ENCODE peak calls at places on chromosomes 11 and 22, in ten cellular contexts. D, J, Y, B, S, V, U, K, L and F are unnamed samples.

GRCh38 chr22:44807915-44808690 is 55.7 kb downstream of the ARHGAP8 start:
- DNase-seq in D (no peak), J (no peak), Y (no peak), B (no peak), S (no peak), V (no peak), U (no peak), K (peak), L (no peak), F (no peak)

GRCh38 chr11:133957926-133958325 is 1.2 kb upstream of the IGSF9B start:
- DNase-seq in D (no peak), J (no peak), Y (no peak), B (no peak), S (no peak), V (no peak), U (peak), K (peak), L (no peak), F (peak)

GRCh38 chr11:134052395-134052987 is 16.4 kb upstream of the JAM3 start:
- DNase-seq in D (no peak), J (no peak), Y (no peak), B (no peak), S (no peak), V (peak), U (no peak), K (no peak), L (no peak), F (no peak)

GRCh38 chr11:91946397-91947090 is 278.1 kb upstream of the FAT3 start:
- DNase-seq in D (peak), J (peak), Y (no peak), B (no peak), S (no peak), V (no peak), U (peak), K (no peak), L (no peak), F (peak)

GRCh38 chr11:27018902-27019544 is 21.6 kb upstream of the BBOX1 start:
- DNase-seq in D (no peak), J (peak), Y (no peak), B (no peak), S (no peak), V (peak), U (no peak), K (no peak), L (no peak), F (no peak)

GRCh38 chr11:103870821-103871309 is 165.6 kb upstream of the DDI1 start:
- DNase-seq in D (peak), J (peak), Y (no peak), B (peak), S (peak), V (no peak), U (no peak), K (peak), L (no peak), F (peak)

GRCh38 chr11:103887001-103887680 is 149.3 kb upstream of the DDI1 start:
- DNase-seq in D (no peak), J (no peak), Y (no peak), B (no peak), S (no peak), V (no peak), U (no peak), K (no peak), L (no peak), F (no peak)

GRCh38 chr11:17814546-17814945 is 80.0 kb downstream of the KCNC1 start:
- DNase-seq in D (no peak), J (no peak), Y (no peak), B (no peak), S (no peak), V (no peak), U (no peak), K (no peak), L (no peak), F (no peak)

GRCh38 chr11:101226617-101227016 is 97.0 kb upstream of the PGR start:
- DNase-seq in D (no peak), J (no peak), Y (no peak), B (no peak), S (no peak), V (no peak), U (no peak), K (no peak), L (no peak), F (no peak)

GRCh38 chr11:442611-443081 is 835 bp upstream of the ANO9 start:
- DNase-seq in D (no peak), J (no peak), Y (no peak), B (no peak), S (no peak), V (no peak), U (no peak), K (peak), L (no peak), F (no peak)

GRCh38 chr11:119019996-119020395 is 1.4 kb downstream of the TRAPPC4 start:
- DNase-seq in D (no peak), J (no peak), Y (no peak), B (no peak), S (no peak), V (no peak), U (no peak), K (no peak), L (no peak), F (no peak)

GRCh38 chr11:96015911-96016565 is 92.1 kb upstream of the MTMR2 start:
- DNase-seq in D (no peak), J (no peak), Y (no peak), B (no peak), S (no peak), V (no peak), U (no peak), K (no peak), L (no peak), F (no peak)

GRCh38 chr11:115580927-115581680 is 76.9 kb upstream of the CADM1 start:
- DNase-seq in D (no peak), J (peak), Y (peak), B (no peak), S (no peak), V (no peak), U (no peak), K (peak), L (no peak), F (no peak)

GRCh38 chr11:75287579-75287978 is 47.0 kb downstream of the TPBGL start:
- DNase-seq in D (no peak), J (no peak), Y (no peak), B (no peak), S (no peak), V (no peak), U (no peak), K (peak), L (no peak), F (no peak)

GRCh38 chr11:27717377-27717776 is 17.1 kb upstream of the BDNF start:
- DNase-seq in D (peak), J (no peak), Y (no peak), B (no peak), S (peak), V (no peak), U (peak), K (no peak), L (no peak), F (no peak)

GRCh38 chr11:34810107-34810562 is 106.0 kb downstream of the APIP start:
- DNase-seq in D (no peak), J (no peak), Y (no peak), B (no peak), S (no peak), V (no peak), U (no peak), K (no peak), L (no peak), F (no peak)

GRCh38 chr11:2128102-2128511 is 11.1 kb downstream of the IGF2 start:
- DNase-seq in D (no peak), J (no peak), Y (no peak), B (no peak), S (no peak), V (no peak), U (no peak), K (no peak), L (no peak), F (no peak)

GRCh38 chr11:134021326-134021725 is 47.5 kb upstream of the JAM3 start:
- DNase-seq in D (no peak), J (no peak), Y (no peak), B (no peak), S (no peak), V (no peak), U (no peak), K (no peak), L (no peak), F (no peak)

GRCh38 chr22:26905076-26905475 is 247.7 kb downstream of the MIAT start:
- DNase-seq in D (no peak), J (no peak), Y (no peak), B (no peak), S (no peak), V (no peak), U (no peak), K (no peak), L (no peak), F (no peak)

GRCh38 chr11:36098976-36099375 is 155.1 kb downstream of the LDLRAD3 start:
- DNase-seq in D (no peak), J (no peak), Y (no peak), B (no peak), S (no peak), V (no peak), U (no peak), K (no peak), L (no peak), F (no peak)

GRCh38 chr22:39900306-39901227 is at the start of gene GRAP2:
- DNase-seq in D (no peak), J (no peak), Y (no peak), B (no peak), S (no peak), V (no peak), U (no peak), K (no peak), L (no peak), F (no peak)

GRCh38 chr11:79796704-79797103 is 355.9 kb upstream of the TENM4 start:
- DNase-seq in D (no peak), J (no peak), Y (no peak), B (no peak), S (no peak), V (no peak), U (no peak), K (no peak), L (no peak), F (no peak)

GRCh38 chr11:70751142-70751734 is 352.9 kb downstream of the CTTN start:
- DNase-seq in D (no peak), J (no peak), Y (no peak), B (no peak), S (no peak), V (no peak), U (peak), K (no peak), L (no peak), F (no peak)

GRCh38 chr22:45208696-45208992 is 32.0 kb downstream of the KIAA0930 start:
- DNase-seq in D (no peak), J (no peak), Y (no peak), B (no peak), S (no peak), V (no peak), U (no peak), K (no peak), L (no peak), F (no peak)

GRCh38 chr11:113377606-113378005 is 10.0 kb upstream of the ANKK1 start:
- DNase-seq in D (peak), J (no peak), Y (no peak), B (no peak), S (no peak), V (peak), U (no peak), K (no peak), L (no peak), F (peak)

GRCh38 chr11:37504066-37504611 is 906.1 kb upstream of the RAG2 start:
- DNase-seq in D (peak), J (peak), Y (no peak), B (no peak), S (peak), V (peak), U (peak), K (no peak), L (no peak), F (peak)

GRCh38 chr11:13110929-13111812 is 102.1 kb downstream of the RASSF10 start:
- DNase-seq in D (peak), J (no peak), Y (no peak), B (no peak), S (peak), V (peak), U (peak), K (peak), L (no peak), F (no peak)

DNA sequence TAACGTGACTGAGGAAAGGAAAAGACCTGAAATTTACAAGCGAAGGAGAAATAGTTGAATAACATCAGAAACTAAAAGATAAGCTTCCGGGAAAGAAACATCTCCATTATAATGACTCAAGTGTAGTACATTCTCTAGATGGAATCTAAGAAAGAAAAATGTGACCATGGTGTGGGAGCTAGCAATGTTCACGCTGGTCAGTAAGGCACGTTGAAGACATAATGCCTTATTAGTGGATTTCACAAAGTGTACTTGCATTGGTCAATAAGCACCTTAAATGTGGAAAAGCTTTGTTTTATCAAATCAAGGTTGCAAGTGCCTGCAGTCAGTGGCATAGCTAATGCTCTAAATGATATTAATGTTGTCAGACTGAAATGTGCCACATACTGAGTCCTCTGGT is 2.8 kb upstream of the LARGE1 start:
- DNase-seq in D (no peak), J (no peak), Y (no peak), B (no peak), S (no peak), V (peak), U (no peak), K (no peak), L (no peak), F (peak)
- H3K4me3 ChIP-seq in D (peak), J (peak), Y (peak), B (peak), S (no peak), V (peak), U (no peak), K (peak), L (no peak), F (peak)

DNA sequence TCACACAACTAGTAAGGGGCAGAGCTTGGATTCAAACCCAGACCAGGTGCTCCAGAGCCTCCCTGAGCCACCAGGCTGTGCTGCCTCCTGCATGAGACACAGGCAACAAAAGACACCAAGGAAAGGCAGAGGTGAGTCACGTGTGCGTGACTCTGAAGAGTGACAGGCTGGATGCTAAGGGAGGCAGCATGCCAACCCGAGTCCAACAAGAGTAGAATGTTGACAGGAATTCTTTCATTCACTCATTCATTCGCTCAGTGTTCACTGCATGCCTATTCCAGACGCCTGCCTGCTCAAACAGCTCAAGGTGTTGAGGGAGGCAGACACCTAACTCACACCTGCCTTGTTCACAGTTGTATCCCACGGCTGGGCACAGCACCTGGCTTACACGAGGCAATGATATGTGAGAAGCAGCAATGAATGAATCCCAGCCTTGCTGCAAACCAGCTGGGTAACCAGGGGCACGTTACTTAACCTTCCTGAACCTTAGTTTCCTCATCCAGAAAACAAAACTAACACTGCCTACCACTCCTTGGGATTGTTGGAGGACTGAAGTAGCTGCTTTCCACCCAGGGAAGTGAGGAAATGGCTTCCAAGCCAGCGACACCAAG is 73.8 kb upstream of the ARFGAP3 start:
- DNase-seq in D (peak), J (no peak), Y (no peak), B (no peak), S (peak), V (peak), U (no peak), K (peak), L (peak), F (peak)
- H3K4me3 ChIP-seq in D (no peak), J (no peak), Y (no peak), B (no peak), S (no peak), V (no peak), U (no peak), K (no peak), L (no peak), F (peak)

GRCh38 chr11:31689559-31689958 is 121.6 kb downstream of the PAX6 start:
- DNase-seq in D (no peak), J (no peak), Y (no peak), B (no peak), S (no peak), V (no peak), U (no peak), K (no peak), L (no peak), F (no peak)

GRCh38 chr11:31690516-31690915 is 120.6 kb downstream of the PAX6 start:
- DNase-seq in D (no peak), J (no peak), Y (no peak), B (no peak), S (no peak), V (no peak), U (no peak), K (no peak), L (no peak), F (no peak)

GRCh38 chr11:31687861-31688260 is 123.3 kb downstream of the PAX6 start:
- DNase-seq in D (no peak), J (no peak), Y (no peak), B (no peak), S (no peak), V (no peak), U (no peak), K (no peak), L (no peak), F (no peak)

GRCh38 chr11:31690041-31690440 is 121.1 kb downstream of the PAX6 start:
- DNase-seq in D (peak), J (no peak), Y (no peak), B (no peak), S (no peak), V (peak), U (peak), K (no peak), L (no peak), F (peak)

DNA sequence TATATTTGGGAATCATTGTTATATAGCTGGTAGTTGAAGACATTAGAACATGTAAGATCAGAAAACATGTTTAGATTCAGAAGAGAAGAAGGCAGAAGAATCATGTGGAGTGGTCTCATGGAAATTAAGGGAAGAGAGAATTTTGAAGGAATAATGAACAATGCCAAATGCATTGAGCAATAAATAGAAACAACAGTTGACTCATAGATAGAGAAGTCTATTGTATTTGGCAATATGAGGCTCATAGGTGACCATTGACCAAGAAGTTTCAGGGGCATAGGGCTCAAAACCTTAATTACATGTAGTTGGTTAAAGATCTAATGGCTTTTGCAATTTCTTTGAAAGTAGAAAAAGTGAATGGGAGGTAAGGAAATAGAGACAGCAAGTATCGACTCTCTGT is 123.9 kb downstream of the PAX6 start:
- DNase-seq in D (peak), J (no peak), Y (no peak), B (no peak), S (peak), V (no peak), U (no peak), K (no peak), L (no peak), F (peak)
- H3K4me3 ChIP-seq in D (no peak), J (no peak), Y (no peak), B (no peak), S (no peak), V (no peak), U (no peak), K (no peak), L (no peak), F (no peak)

DNA sequence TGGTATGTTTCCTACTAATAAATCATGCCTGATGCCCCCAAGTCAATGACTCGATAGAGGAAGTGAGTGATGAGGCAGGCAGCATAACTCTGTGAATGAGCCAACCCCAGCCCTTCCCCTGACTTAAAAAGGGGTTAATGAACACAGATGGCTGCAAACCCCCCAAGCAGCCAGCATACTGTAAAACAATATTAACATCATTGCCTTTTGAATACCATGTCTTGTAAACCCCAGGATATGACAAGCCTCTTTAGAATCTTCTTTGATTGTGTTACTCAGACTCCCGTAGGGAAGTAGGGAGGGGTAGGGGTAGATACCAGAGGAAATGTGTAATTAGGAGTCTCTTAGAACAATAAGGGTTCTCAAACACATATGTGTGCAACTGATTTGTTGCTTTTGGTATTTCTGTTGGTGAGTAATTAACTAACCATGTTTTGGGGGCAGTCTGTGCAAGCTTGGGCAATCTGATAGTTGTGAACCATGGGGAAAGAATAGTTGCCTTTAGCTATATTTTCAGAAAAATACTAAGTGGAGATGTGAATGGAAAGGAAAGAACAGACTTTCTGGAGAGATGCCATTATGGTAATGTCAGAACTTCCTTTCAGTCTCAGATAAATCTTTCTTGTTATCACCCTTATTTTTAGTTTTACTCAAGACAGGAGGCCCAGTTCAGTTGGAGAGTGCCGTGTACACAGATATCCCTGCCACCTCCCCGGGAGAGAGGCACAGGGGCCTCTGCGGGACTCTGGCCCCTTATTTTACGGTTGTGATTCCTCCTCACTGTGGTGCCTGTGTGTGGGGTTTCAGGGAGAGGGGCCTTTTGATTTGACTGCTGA is 701.8 kb downstream of the NTM start:
- DNase-seq in D (peak), J (peak), Y (no peak), B (no peak), S (peak), V (peak), U (peak), K (no peak), L (no peak), F (peak)
- H3K4me3 ChIP-seq in D (no peak), J (no peak), Y (no peak), B (no peak), S (no peak), V (no peak), U (no peak), K (no peak), L (no peak), F (no peak)

DNA sequence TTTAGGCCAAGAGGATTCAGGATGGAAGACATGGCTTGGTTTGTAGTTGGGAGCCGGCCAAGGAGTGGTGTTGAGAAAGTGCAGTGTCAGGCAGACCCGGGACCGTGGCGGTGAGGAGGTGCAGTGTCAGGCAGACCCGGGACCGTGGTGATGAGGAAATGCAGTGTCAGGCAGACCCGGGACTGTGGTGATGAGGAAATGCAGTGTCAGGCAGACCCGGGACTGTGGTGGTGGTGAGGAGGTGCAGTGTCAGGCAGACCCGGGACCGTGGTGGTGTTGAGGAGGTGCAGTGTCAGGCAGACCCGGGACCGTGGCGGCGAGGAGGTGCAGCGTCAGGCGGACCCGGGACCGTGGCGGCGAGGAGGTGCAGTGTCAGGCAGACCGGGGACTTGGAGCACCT is 59.7 kb downstream of the LRP5 start:
- DNase-seq in D (no peak), J (peak), Y (no peak), B (no peak), S (no peak), V (no peak), U (no peak), K (peak), L (no peak), F (no peak)
- H3K4me3 ChIP-seq in D (no peak), J (no peak), Y (no peak), B (no peak), S (no peak), V (no peak), U (no peak), K (no peak), L (no peak), F (no peak)

GRCh38 chr22:36359172-36359973 is 28.4 kb downstream of the MYH9 start:
- DNase-seq in D (no peak), J (no peak), Y (no peak), B (no peak), S (no peak), V (no peak), U (no peak), K (peak), L (no peak), F (no peak)
- H3K4me3 ChIP-seq in D (no peak), J (no peak), Y (no peak), B (no peak), S (no peak), V (no peak), U (no peak), K (no peak), L (peak), F (no peak)

GRCh38 chr22:49824936-49825335 is 2.7 kb downstream of the BRD1 start:
- DNase-seq in D (no peak), J (no peak), Y (no peak), B (no peak), S (no peak), V (no peak), U (no peak), K (no peak), L (no peak), F (no peak)
- H3K4me3 ChIP-seq in D (no peak), J (peak), Y (peak), B (no peak), S (no peak), V (no peak), U (no peak), K (no peak), L (no peak), F (peak)